ENCODE peak calls at places on chromosomes 6 and 20, in ten cellular contexts. L is DND-41, F is OCI-LY7, E is kidney epithelial cell, P is lower lobe of right lung, N is cardiac fibroblast, V is coronary artery, X is tibial artery, Z is colonic mucosa, S is PC-9. O is an unnamed sample.

GRCh38 chr6:45555981-45556771 is 178.4 kb upstream of the SUPT3H start:
- DNase-seq in L (no peak), F (no peak), E (no peak), P (no peak), N (peak), V (no peak), X (no peak), Z (no peak), S (no peak), O (no peak)

GRCh38 chr20:55386686-55387085 is 618.6 kb downstream of the CBLN4 start:
- DNase-seq in L (no peak), F (no peak), E (peak), P (no peak), N (no peak), V (no peak), X (no peak), Z (no peak), S (peak), O (no peak)

GRCh38 chr6:129041563-129041962 is 158.6 kb downstream of the LAMA2 start:
- DNase-seq in L (no peak), F (no peak), E (no peak), P (no peak), N (no peak), V (no peak), X (no peak), Z (no peak), S (no peak), O (no peak)

GRCh38 chr6:64170326-64170725 is 534.7 kb downstream of the PHF3 start:
- DNase-seq in L (no peak), F (no peak), E (no peak), P (no peak), N (peak), V (no peak), X (no peak), Z (no peak), S (no peak), O (no peak)

GRCh38 chr6:81241717-81242116 is 510.8 kb downstream of the TENT5A start:
- DNase-seq in L (no peak), F (no peak), E (no peak), P (no peak), N (peak), V (no peak), X (no peak), Z (no peak), S (no peak), O (peak)

GRCh38 chr20:38171301-38172010 is 6.4 kb upstream of the TGM2 start:
- DNase-seq in L (no peak), F (no peak), E (no peak), P (no peak), N (peak), V (no peak), X (peak), Z (no peak), S (no peak), O (no peak)

GRCh38 chr6:104680539-104680938 is 179.2 kb downstream of the HACE1 start:
- DNase-seq in L (no peak), F (no peak), E (no peak), P (no peak), N (no peak), V (no peak), X (no peak), Z (no peak), S (no peak), O (no peak)

GRCh38 chr6:4809999-4810918 is 34.1 kb downstream of the CDYL start:
- DNase-seq in L (no peak), F (no peak), E (peak), P (no peak), N (peak), V (no peak), X (no peak), Z (no peak), S (peak), O (peak)

GRCh38 chr6:1479095-1479494 is 89.7 kb downstream of the FOXF2 start:
- DNase-seq in L (no peak), F (no peak), E (no peak), P (no peak), N (peak), V (no peak), X (no peak), Z (no peak), S (no peak), O (no peak)

GRCh38 chr6:66926060-66926459 is 1219.0 kb upstream of the EYS start:
- DNase-seq in L (no peak), F (peak), E (no peak), P (no peak), N (peak), V (no peak), X (no peak), Z (no peak), S (no peak), O (no peak)

GRCh38 chr6:109024368-109024767 is 70.3 kb downstream of the SESN1 start:
- DNase-seq in L (no peak), F (no peak), E (no peak), P (no peak), N (no peak), V (no peak), X (no peak), Z (no peak), S (no peak), O (no peak)
- H3K4me3 ChIP-seq in L (no peak), F (no peak), E (no peak), P (no peak), N (no peak), V (no peak), X (no peak), Z (no peak), S (no peak), O (no peak)

GRCh38 chr20:34528921-34529297 is 12.7 kb downstream of the DYNLRB1 start:
- DNase-seq in L (no peak), F (no peak), E (no peak), P (peak), N (peak), V (no peak), X (peak), Z (no peak), S (no peak), O (no peak)
- TF ChIP-seq CTCF in L (no peak), F (no peak), E (no peak), P (no peak), N (no peak), V (no peak), X (peak), Z (no peak), S (no peak), O (no peak)

GRCh38 chr20:20334489-20334888 is 33.4 kb upstream of the INSM1 start:
- DNase-seq in L (no peak), F (peak), E (no peak), P (no peak), N (no peak), V (no peak), X (no peak), Z (no peak), S (no peak), O (no peak)
- H3K4me3 ChIP-seq in L (no peak), F (peak), E (no peak), P (no peak), N (no peak), V (no peak), X (no peak), Z (no peak), S (no peak), O (no peak)

GRCh38 chr6:21993841-21994240 is 303.0 kb downstream of the PRL start:
- DNase-seq in L (no peak), F (no peak), E (no peak), P (no peak), N (no peak), V (no peak), X (no peak), Z (no peak), S (no peak), O (no peak)
- TF ChIP-seq CTCF in L (no peak), F (no peak), E (no peak), P (no peak), N (no peak), V (no peak), X (no peak), Z (no peak), S (no peak), O (no peak)

DNA sequence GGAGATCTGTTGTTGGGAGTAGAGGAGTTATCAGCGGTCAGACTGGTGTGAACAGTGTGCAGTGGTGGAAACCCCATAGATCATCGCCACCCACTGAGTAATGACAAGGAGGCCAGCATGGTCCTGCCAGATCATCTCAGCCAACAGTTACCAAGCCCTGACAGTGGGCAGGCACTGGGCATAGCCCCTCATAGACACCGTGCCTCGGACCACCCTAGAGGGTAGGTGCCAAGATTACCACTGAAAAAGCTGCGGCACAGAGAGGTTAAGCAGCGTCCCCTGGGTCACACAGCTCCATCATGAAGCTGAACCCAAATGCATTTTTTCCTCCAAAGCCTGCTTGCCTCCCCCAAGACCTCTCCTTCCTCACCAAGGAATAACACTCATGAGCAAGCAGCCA is 21.5 kb upstream of the BMP7 start:
- DNase-seq in L (no peak), F (no peak), E (no peak), P (no peak), N (no peak), V (no peak), X (no peak), Z (no peak), S (no peak), O (no peak)
- H3K4me3 ChIP-seq in L (no peak), F (no peak), E (no peak), P (no peak), N (no peak), V (no peak), X (no peak), Z (no peak), S (no peak), O (no peak)

O was measured in retinal pigment epithelial cell.